ENCODE peak calls at places on chromosomes 3 and 15, in nine cellular contexts. L, F, I, E, U, K, T, J and D are unnamed samples.

GRCh38 chr15:25909806-25910205 is 46.7 kb upstream of the ATP10A start:
- DNase-seq in L (no peak), F (no peak), I (no peak), E (no peak), U (no peak), K (no peak), T (no peak), J (no peak), D (no peak)

GRCh38 chr15:99450896-99451358 is 114.9 kb upstream of the MEF2A start:
- DNase-seq in L (peak), F (peak), I (no peak), E (peak), U (peak), K (peak), T (peak), J (peak), D (no peak)

GRCh38 chr15:70375006-70375409 is 277.3 kb upstream of the TLE3 start:
- DNase-seq in L (no peak), F (no peak), I (no peak), E (no peak), U (peak), K (peak), T (no peak), J (no peak), D (peak)

GRCh38 chr15:50146661-50147060 is 27.6 kb upstream of the ATP8B4 start:
- DNase-seq in L (no peak), F (no peak), I (no peak), E (no peak), U (no peak), K (no peak), T (no peak), J (no peak), D (no peak)

GRCh38 chr15:89419370-89419984 is 76.9 kb downstream of the RHCG start:
- DNase-seq in L (peak), F (peak), I (no peak), E (no peak), U (no peak), K (peak), T (peak), J (no peak), D (no peak)

GRCh38 chr3:152688313-152688712 is 146.6 kb upstream of the P2RY1 start:
- DNase-seq in L (no peak), F (no peak), I (no peak), E (no peak), U (no peak), K (no peak), T (no peak), J (no peak), D (no peak)

GRCh38 chr15:77781131-77782051 is 148.7 kb upstream of the LINGO1 start:
- DNase-seq in L (no peak), F (no peak), I (no peak), E (no peak), U (no peak), K (no peak), T (no peak), J (no peak), D (peak)

GRCh38 chr3:73766599-73767378 is 142.0 kb upstream of the PDZRN3 start:
- DNase-seq in L (no peak), F (peak), I (no peak), E (no peak), U (no peak), K (peak), T (no peak), J (no peak), D (no peak)

GRCh38 chr15:71448688-71449114 is 333.4 kb downstream of the THSD4 start:
- DNase-seq in L (peak), F (peak), I (peak), E (no peak), U (no peak), K (peak), T (peak), J (no peak), D (no peak)

DNA sequence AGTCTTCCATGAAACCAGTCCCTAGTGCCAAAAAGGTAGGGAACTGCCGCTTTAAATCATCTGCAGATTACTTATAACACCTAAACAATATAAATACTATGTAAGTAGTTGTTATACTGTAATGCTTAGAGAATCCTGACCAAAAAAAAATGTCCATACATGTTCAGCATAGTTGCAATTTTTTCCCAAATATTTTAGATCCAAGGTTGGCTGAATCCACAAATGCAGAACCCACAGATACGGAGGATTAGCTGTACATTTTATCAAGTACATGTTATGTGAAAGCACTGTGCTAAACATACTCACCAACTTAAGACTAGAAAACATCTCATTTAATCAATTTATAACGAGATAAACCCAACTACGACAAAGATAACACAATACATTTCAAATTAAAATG is 9.3 kb downstream of the MSL2 start:
- DNase-seq in L (no peak), F (no peak), I (no peak), E (no peak), U (no peak), K (no peak), T (no peak), J (no peak), D (no peak)
- H3K4me3 ChIP-seq in L (no peak), F (no peak), I (no peak), E (no peak), U (no peak), K (no peak), T (no peak), J (no peak), D (no peak)

GRCh38 chr3:134313839-134314587 is 60.2 kb downstream of the AMOTL2 start:
- DNase-seq in L (no peak), F (peak), I (no peak), E (no peak), U (no peak), K (no peak), T (no peak), J (no peak), D (no peak)

GRCh38 chr3:134311265-134311664 is 60.6 kb upstream of the RYK start:
- DNase-seq in L (no peak), F (no peak), I (no peak), E (no peak), U (no peak), K (no peak), T (no peak), J (no peak), D (no peak)

GRCh38 chr3:134312873-134313838 is 61.1 kb downstream of the AMOTL2 start:
- DNase-seq in L (peak), F (peak), I (no peak), E (peak), U (peak), K (peak), T (peak), J (no peak), D (peak)

GRCh38 chr3:134311693-134312071 is 61.0 kb upstream of the RYK start:
- DNase-seq in L (no peak), F (no peak), I (no peak), E (no peak), U (no peak), K (no peak), T (no peak), J (no peak), D (no peak)

GRCh38 chr3:134312072-134312872 is 61.6 kb upstream of the RYK start:
- DNase-seq in L (peak), F (peak), I (no peak), E (peak), U (no peak), K (no peak), T (peak), J (no peak), D (peak)
- H3K4me3 ChIP-seq in L (no peak), F (no peak), I (no peak), E (peak), U (no peak), K (no peak), T (peak), J (no peak), D (peak)

GRCh38 chr3:43870110-43870509 is 179.4 kb downstream of the ABHD5 start:
- DNase-seq in L (no peak), F (peak), I (no peak), E (no peak), U (no peak), K (peak), T (peak), J (no peak), D (no peak)
- H3K4me3 ChIP-seq in L (no peak), F (no peak), I (no peak), E (no peak), U (no peak), K (no peak), T (no peak), J (no peak), D (no peak)

GRCh38 chr3:187941848-187942194 is 196.6 kb upstream of the BCL6 start:
- DNase-seq in L (no peak), F (no peak), I (no peak), E (no peak), U (no peak), K (no peak), T (no peak), J (no peak), D (no peak)
- H3K4me3 ChIP-seq in L (no peak), F (no peak), I (no peak), E (no peak), U (no peak), K (no peak), T (no peak), J (no peak), D (no peak)

GRCh38 chr3:11624161-11624560 is 19.6 kb downstream of the VGLL4 start:
- DNase-seq in L (no peak), F (no peak), I (no peak), E (no peak), U (no peak), K (peak), T (no peak), J (no peak), D (no peak)
- H3K4me3 ChIP-seq in L (no peak), F (no peak), I (no peak), E (no peak), U (no peak), K (no peak), T (no peak), J (no peak), D (no peak)

DNA sequence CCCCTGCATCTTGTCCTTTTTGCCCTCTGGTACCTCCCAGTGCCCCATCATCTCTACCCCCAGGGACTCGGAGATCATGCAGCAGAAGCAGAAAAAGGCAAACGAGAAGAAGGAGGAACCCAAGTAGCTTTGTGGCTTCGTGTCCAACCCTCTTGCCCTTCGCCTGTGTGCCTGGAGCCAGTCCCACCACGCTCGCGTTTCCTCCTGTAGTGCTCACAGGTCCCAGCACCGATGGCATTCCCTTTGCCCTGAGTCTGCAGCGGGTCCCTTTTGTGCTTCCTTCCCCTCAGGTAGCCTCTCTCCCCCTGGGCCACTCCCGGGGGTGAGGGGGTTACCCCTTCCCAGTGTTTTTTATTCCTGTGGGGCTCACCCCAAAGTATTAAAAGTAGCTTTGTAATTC is 1.5 kb downstream of the SERF2 start:
- DNase-seq in L (no peak), F (no peak), I (no peak), E (no peak), U (no peak), K (no peak), T (no peak), J (no peak), D (no peak)
- H3K4me3 ChIP-seq in L (no peak), F (no peak), I (peak), E (peak), U (peak), K (peak), T (peak), J (no peak), D (peak)

GRCh38 chr3:119657887-119658702 is 2.3 kb downstream of the POPDC2 start:
- DNase-seq in L (no peak), F (no peak), I (no peak), E (no peak), U (no peak), K (no peak), T (no peak), J (no peak), D (no peak)
- H3K4me3 ChIP-seq in L (no peak), F (no peak), I (no peak), E (no peak), U (no peak), K (no peak), T (no peak), J (no peak), D (no peak)

GRCh38 chr15:96331141-96331941 is 841 bp downstream of the NR2F2 start:
- DNase-seq in L (no peak), F (peak), I (no peak), E (peak), U (no peak), K (peak), T (no peak), J (no peak), D (no peak)
- H3K4me3 ChIP-seq in L (peak), F (peak), I (peak), E (peak), U (peak), K (peak), T (peak), J (peak), D (peak)

DNA sequence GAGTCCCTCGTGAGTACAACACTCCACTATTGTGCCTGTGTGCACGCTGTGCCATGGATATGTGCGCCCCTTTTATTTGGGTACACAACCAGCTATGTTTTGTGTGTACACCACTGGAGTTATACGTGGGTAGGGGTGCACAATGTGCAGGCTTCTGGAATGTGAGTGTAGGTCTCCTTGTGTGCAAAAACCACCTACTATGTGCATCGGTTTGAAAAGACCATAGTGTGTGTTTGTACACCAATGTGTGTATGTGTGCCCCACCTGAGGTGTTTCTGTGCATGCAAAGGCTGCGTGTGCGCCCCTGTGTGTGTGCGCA is 86.4 kb upstream of the ALDH1L1 start:
- DNase-seq in L (no peak), F (no peak), I (no peak), E (no peak), U (no peak), K (no peak), T (no peak), J (no peak), D (no peak)
- H3K4me3 ChIP-seq in L (no peak), F (no peak), I (peak), E (peak), U (no peak), K (peak), T (peak), J (peak), D (peak)